ENCODE peak calls at places on chromosomes 13 and 19, in six cellular contexts. One of them, this sample, is unnamed.

GRCh38 chr19:4374451-4375163 is 25.7 kb downstream of the SH3GL1 start:
- DNase-seq in K562: peak
- DNase-seq in H1: no peak
- DNase-seq in stomach: peak
- DNase-seq in GM12878: no peak
- DNase-seq in transverse colon: peak
- DNase-seq in this sample: no peak

GRCh38 chr19:37148214-37148613 is 24.3 kb downstream of the ZNF585A start:
- DNase-seq in H1: no peak
- DNase-seq in GM12878: no peak
- DNase-seq in K562: no peak
- DNase-seq in stomach: no peak
- DNase-seq in transverse colon: no peak
- DNase-seq in this sample: no peak

GRCh38 chr13:59587030-59587429 is 576.7 kb downstream of the DIAPH3 start:
- DNase-seq in stomach: no peak
- DNase-seq in K562: no peak
- DNase-seq in GM12878: no peak
- DNase-seq in H1: no peak
- DNase-seq in transverse colon: no peak
- DNase-seq in this sample: no peak

GRCh38 chr13:90238433-90238832 is 1109.1 kb upstream of the MIR17HG start:
- DNase-seq in stomach: no peak
- DNase-seq in GM12878: no peak
- DNase-seq in H1: no peak
- DNase-seq in K562: no peak
- DNase-seq in transverse colon: no peak
- DNase-seq in this sample: no peak

GRCh38 chr19:10826236-10826635 is 9.8 kb downstream of the TMED1 start:
- DNase-seq in stomach: no peak
- DNase-seq in H1: no peak
- DNase-seq in GM12878: no peak
- DNase-seq in K562: no peak
- DNase-seq in transverse colon: no peak
- DNase-seq in this sample: no peak

GRCh38 chr13:60754211-60754610 is 357.2 kb downstream of the TDRD3 start:
- DNase-seq in GM12878: no peak
- DNase-seq in K562: no peak
- DNase-seq in H1: no peak
- DNase-seq in stomach: no peak
- DNase-seq in transverse colon: no peak
- DNase-seq in this sample: no peak

GRCh38 chr13:97975280-97975850 is 21.9 kb downstream of the IPO5 start:
- DNase-seq in stomach: no peak
- DNase-seq in transverse colon: no peak
- DNase-seq in GM12878: no peak
- DNase-seq in H1: no peak
- DNase-seq in K562: no peak
- DNase-seq in this sample: no peak

GRCh38 chr19:8146877-8147575 is 2.4 kb downstream of the FBN3 start:
- DNase-seq in GM12878: no peak
- DNase-seq in stomach: no peak
- DNase-seq in transverse colon: no peak
- DNase-seq in H1: no peak
- DNase-seq in K562: no peak
- DNase-seq in this sample: no peak

GRCh38 chr19:9672893-9673292 is 2.0 kb downstream of the ZNF562 start:
- DNase-seq in transverse colon: no peak
- DNase-seq in H1: no peak
- DNase-seq in GM12878: no peak
- DNase-seq in K562: peak
- DNase-seq in stomach: no peak
- DNase-seq in this sample: no peak

GRCh38 chr13:92745233-92745632 is 481.4 kb upstream of the GPC6 start:
- DNase-seq in stomach: no peak
- DNase-seq in GM12878: no peak
- DNase-seq in transverse colon: no peak
- DNase-seq in K562: no peak
- DNase-seq in H1: no peak
- DNase-seq in this sample: no peak

GRCh38 chr13:71320452-71320851 is 546.6 kb downstream of the DACH1 start:
- DNase-seq in GM12878: no peak
- DNase-seq in K562: peak
- DNase-seq in H1: no peak
- DNase-seq in stomach: no peak
- DNase-seq in transverse colon: no peak
- DNase-seq in this sample: no peak

GRCh38 chr13:31538067-31539042 is 201.0 kb upstream of the RXFP2 start:
- DNase-seq in transverse colon: peak
- DNase-seq in GM12878: no peak
- DNase-seq in K562: peak
- DNase-seq in stomach: peak
- DNase-seq in H1: no peak
- DNase-seq in this sample: no peak

GRCh38 chr19:2478756-2479555 is 3.0 kb downstream of the GADD45B start:
- DNase-seq in H1: no peak
- DNase-seq in stomach: peak
- DNase-seq in transverse colon: peak
- DNase-seq in K562: no peak
- DNase-seq in GM12878: no peak
- DNase-seq in this sample: no peak

GRCh38 chr19:5691930-5692784 is 2.1 kb downstream of the RPL36 start:
- DNase-seq in H1: no peak
- DNase-seq in stomach: no peak
- DNase-seq in K562: peak
- DNase-seq in GM12878: no peak
- DNase-seq in transverse colon: no peak
- DNase-seq in this sample: no peak

GRCh38 chr19:14369399-14370168 is 11.7 kb upstream of the ADGRE5 start:
- DNase-seq in K562: peak
- DNase-seq in transverse colon: peak
- DNase-seq in GM12878: no peak
- DNase-seq in stomach: no peak
- DNase-seq in H1: no peak
- DNase-seq in this sample: no peak

GRCh38 chr13:114100446-114101320 is 31.7 kb downstream of the RASA3 start:
- DNase-seq in transverse colon: peak
- DNase-seq in GM12878: no peak
- DNase-seq in K562: no peak
- DNase-seq in stomach: no peak
- DNase-seq in H1: no peak
- DNase-seq in this sample: peak

GRCh38 chr19:14361824-14362223 is 19.4 kb upstream of the ADGRE5 start:
- DNase-seq in transverse colon: no peak
- DNase-seq in H1: peak
- DNase-seq in K562: peak
- DNase-seq in stomach: no peak
- DNase-seq in GM12878: no peak
- DNase-seq in this sample: no peak

DNA sequence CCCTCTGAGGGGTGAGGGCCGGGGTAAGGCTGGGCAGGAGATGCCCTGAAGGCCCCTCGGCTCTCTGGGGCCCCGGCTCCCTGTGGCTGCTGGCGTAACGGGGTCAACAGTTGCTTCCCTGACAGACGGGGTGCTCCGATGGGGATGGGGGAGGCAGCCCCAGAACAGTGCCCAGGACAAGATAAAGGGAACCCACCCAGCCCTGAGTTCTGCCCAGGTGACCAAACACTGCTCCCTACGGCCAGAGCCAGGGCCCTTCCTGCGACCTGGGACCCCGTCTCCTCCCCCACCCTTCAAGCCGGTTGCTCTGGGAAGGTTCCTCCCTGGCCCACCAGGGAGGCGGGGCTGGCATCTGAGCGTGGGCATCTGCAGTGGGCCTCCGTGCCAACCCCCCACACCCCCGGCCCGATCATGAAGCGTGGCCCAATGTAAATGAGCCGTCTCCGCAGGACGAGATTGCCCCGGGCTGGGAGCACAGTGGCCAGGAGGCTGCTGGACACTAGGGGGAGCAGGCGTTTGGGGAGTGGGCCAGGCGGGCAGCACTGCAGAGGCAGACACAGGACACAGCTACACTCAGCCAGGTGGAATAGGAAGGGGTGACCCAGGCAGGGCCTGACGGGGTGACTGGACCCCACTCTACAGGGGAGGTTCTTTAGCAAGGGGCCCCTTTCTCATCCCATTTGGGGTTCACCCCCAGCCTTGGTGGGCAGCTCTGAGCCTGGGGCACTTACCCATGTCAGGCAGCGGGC is 1.1 kb upstream of the NKPD1 start:
- DNase-seq in transverse colon: no peak
- DNase-seq in GM12878: no peak
- DNase-seq in K562: peak
- DNase-seq in stomach: peak
- DNase-seq in H1: no peak
- DNase-seq in this sample: no peak
- TF ChIP-seq POLR2AphosphoS5 in transverse colon: no peak
- TF ChIP-seq POLR2AphosphoS5 in GM12878: no peak
- TF ChIP-seq POLR2AphosphoS5 in K562: no peak
- TF ChIP-seq POLR2AphosphoS5 in stomach: no peak
- TF ChIP-seq POLR2AphosphoS5 in H1: no peak
- TF ChIP-seq POLR2AphosphoS5 in this sample: no peak

DNA sequence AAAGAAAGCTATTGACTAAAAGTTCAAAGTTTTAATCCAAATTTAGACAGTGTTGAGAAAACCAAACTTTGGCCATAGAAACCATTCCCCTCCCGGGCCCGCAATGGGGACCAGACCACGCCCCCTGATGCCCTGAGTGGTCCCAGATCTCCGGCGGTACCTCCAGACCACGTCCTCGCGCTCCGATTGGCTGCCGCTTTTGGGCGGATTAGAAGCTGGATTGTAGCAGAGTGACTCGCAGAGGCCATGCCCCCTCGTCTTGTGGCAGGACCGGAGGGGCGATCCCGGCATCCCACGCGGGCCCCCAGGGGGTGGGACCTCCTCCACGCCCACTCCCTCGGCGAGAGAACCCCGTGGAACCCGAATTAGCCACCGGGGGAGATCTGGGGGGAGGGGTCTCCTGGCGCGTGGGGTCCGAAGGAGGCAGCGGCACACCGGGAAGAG is 812 bp upstream of the HSD17B14 start:
- DNase-seq in H1: peak
- DNase-seq in K562: no peak
- DNase-seq in stomach: peak
- DNase-seq in transverse colon: peak
- DNase-seq in GM12878: peak
- DNase-seq in this sample: peak
- TF ChIP-seq POLR2AphosphoS5 in H1: no peak
- TF ChIP-seq POLR2AphosphoS5 in K562: no peak
- TF ChIP-seq POLR2AphosphoS5 in stomach: no peak
- TF ChIP-seq POLR2AphosphoS5 in transverse colon: no peak
- TF ChIP-seq POLR2AphosphoS5 in GM12878: no peak
- TF ChIP-seq POLR2AphosphoS5 in this sample: no peak

GRCh38 chr13:79780240-79780639 is 299.3 kb downstream of the NDFIP2 start:
- DNase-seq in stomach: no peak
- DNase-seq in H1: no peak
- DNase-seq in transverse colon: no peak
- DNase-seq in K562: no peak
- DNase-seq in GM12878: peak
- DNase-seq in this sample: no peak

GRCh38 chr13:79781829-79782540 is 301.0 kb downstream of the NDFIP2 start:
- DNase-seq in H1: no peak
- DNase-seq in transverse colon: no peak
- DNase-seq in K562: no peak
- DNase-seq in GM12878: no peak
- DNase-seq in stomach: no peak
- DNase-seq in this sample: no peak

GRCh38 chr13:79786176-79786575 is 305.2 kb downstream of the NDFIP2 start:
- DNase-seq in K562: no peak
- DNase-seq in GM12878: no peak
- DNase-seq in stomach: no peak
- DNase-seq in transverse colon: no peak
- DNase-seq in H1: no peak
- DNase-seq in this sample: no peak

GRCh38 chr13:79779761-79780160 is 298.8 kb downstream of the NDFIP2 start:
- DNase-seq in transverse colon: peak
- DNase-seq in K562: no peak
- DNase-seq in GM12878: no peak
- DNase-seq in H1: no peak
- DNase-seq in stomach: no peak
- DNase-seq in this sample: no peak

DNA sequence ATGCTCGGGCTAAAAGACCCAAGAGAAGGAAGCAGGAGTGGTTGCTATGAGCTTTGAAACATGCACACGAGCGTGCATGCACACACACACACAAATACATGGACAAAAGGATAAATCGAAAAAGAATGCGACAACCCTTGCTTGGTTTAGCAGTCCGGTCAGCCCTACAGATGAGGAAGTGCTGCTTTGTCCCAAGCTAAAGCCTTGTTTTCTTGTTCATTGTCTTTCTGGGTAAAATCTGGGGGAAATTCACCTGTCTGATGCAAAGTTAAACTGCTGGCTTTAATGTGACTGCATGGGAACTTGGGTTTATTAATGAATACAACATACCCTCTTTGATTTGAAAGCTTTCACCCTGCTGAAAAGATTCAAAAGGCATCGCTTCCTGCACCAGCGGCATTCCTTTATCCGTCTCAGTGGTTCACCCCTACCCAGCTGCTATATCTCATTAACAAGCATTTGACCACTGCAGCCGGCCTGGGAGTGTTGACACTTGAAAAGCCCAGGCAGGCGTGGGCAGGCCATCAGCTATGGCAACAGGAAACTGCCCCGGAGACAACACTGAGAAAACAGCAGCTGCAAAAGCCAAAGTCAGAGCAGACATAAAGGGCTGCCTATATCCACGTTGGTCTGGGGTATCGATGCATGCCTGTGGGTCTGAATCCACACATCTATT is 301.7 kb downstream of the NDFIP2 start:
- DNase-seq in transverse colon: no peak
- DNase-seq in GM12878: no peak
- DNase-seq in H1: peak
- DNase-seq in stomach: peak
- DNase-seq in K562: no peak
- DNase-seq in this sample: no peak
- TF ChIP-seq POLR2AphosphoS5 in transverse colon: no peak
- TF ChIP-seq POLR2AphosphoS5 in GM12878: no peak
- TF ChIP-seq POLR2AphosphoS5 in H1: no peak
- TF ChIP-seq POLR2AphosphoS5 in stomach: no peak
- TF ChIP-seq POLR2AphosphoS5 in K562: no peak
- TF ChIP-seq POLR2AphosphoS5 in this sample: no peak

DNA sequence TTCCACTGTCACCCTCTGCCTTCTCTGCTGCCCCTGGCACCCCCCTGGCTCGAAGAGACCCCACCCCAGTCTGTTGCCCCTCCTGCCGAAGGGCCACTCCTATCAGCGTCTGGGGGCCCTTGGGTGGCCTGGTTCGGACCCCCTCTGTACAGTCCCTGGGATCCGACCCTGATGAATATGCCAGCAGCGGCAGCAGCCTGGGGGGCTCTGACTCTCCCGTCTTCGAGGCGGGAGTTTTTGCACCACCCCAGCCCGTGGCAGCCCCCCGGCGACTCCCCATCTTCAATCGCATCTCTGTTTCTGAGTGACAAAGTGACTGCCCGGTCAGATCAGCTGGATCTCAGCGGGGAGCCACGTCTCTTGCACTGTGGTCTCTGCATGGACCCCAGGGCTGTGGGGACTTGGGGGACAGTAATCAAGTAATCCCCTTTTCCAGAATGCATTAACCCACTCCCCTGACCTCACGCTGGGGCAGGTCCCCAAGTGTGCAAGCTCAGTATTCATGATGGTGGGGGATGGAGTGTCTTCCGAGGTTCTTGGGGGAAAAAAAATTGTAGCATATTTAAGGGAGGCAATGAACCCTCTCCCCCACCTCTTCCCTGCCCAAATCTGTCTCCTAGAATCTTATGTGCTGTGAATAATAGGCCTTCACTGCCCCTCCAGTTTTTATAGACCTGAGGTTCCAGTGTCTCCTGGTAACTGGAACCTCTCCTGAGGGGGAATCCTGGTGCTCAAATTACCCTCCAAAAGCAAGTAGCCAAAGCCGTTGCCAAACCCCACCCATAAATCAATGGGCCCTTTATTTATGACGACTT is 2.0 kb downstream of the ZFP36 start:
- DNase-seq in H1: no peak
- DNase-seq in stomach: no peak
- DNase-seq in GM12878: no peak
- DNase-seq in transverse colon: peak
- DNase-seq in K562: no peak
- DNase-seq in this sample: no peak
- TF ChIP-seq POLR2AphosphoS5 in H1: no peak
- TF ChIP-seq POLR2AphosphoS5 in stomach: peak
- TF ChIP-seq POLR2AphosphoS5 in GM12878: peak
- TF ChIP-seq POLR2AphosphoS5 in transverse colon: peak
- TF ChIP-seq POLR2AphosphoS5 in K562: peak
- TF ChIP-seq POLR2AphosphoS5 in this sample: peak